ENCODE peak calls at places on chromosomes 3 and 15, in five cellular contexts. H, Q, A, D and L are unnamed samples.
A peak's percentile ranks its signal among the peaks of the same experiment; 100 is the strongest.

GRCh38 chr3:78268716-78269668 is 1229.1 kb downstream of the ROBO2 start:
- DNase-seq in H (no peak), A (no peak), D (peak; percentile 6), Q (no peak), L (no peak)

GRCh38 chr3:173552526-173552925 is 155.0 kb downstream of the NLGN1 start:
- DNase-seq in Q (no peak), A (no peak), D (peak; percentile 17), H (no peak), L (no peak)

GRCh38 chr15:48352474-48353072 is 21.3 kb downstream of the DUT start:
- DNase-seq in A (no peak), H (peak; percentile 64), D (peak; percentile 76), Q (peak; percentile 80), L (peak; percentile 14)

GRCh38 chr3:16604433-16604832 is 790 bp downstream of the DAZL start:
- DNase-seq in D (no peak), A (no peak), H (no peak), Q (no peak), L (no peak)

GRCh38 chr15:66080791-66081475 is 172.6 kb downstream of the MEGF11 start:
- DNase-seq in A (no peak), H (no peak), D (peak; percentile 86), Q (peak; percentile 66), L (no peak)

GRCh38 chr15:96585634-96586386 is 255.3 kb downstream of the NR2F2 start:
- DNase-seq in D (peak; percentile 48), H (no peak), Q (peak; percentile 46), A (no peak), L (no peak)

GRCh38 chr3:194255252-194256039 is 95.7 kb downstream of the CPN2 start:
- DNase-seq in Q (no peak), H (peak; percentile 48), D (no peak), A (no peak), L (no peak)

GRCh38 chr3:126961191-126961790 is 21.6 kb upstream of the PLXNA1 start:
- DNase-seq in H (no peak), Q (no peak), D (peak; percentile 92), A (no peak), L (peak; percentile 36)

GRCh38 chr3:149134560-149134959 is 5.1 kb downstream of the HPS3 start:
- DNase-seq in D (peak; percentile 13), A (no peak), Q (no peak), H (no peak), L (no peak)

GRCh38 chr15:80608688-80609087 is 86.4 kb upstream of the ABHD17C start:
- DNase-seq in Q (no peak), A (no peak), D (no peak), H (no peak), L (no peak)

GRCh38 chr3:151924753-151925152 is 51.3 kb downstream of the SUCNR1 start:
- DNase-seq in Q (no peak), A (no peak), D (no peak), H (no peak), L (no peak)

GRCh38 chr15:62816342-62817059 is 226.0 kb upstream of the TPM1 start:
- DNase-seq in A (no peak), H (no peak), D (no peak), Q (no peak), L (no peak)

GRCh38 chr3:130539005-130539404 is 22.0 kb downstream of the COL6A6 start:
- DNase-seq in Q (peak; percentile 75), A (no peak), D (peak; percentile 63), H (peak; percentile 39), L (no peak)

GRCh38 chr3:13009132-13009945 is 63.9 kb downstream of the IQSEC1 start:
- DNase-seq in Q (no peak), D (no peak), A (no peak), H (peak; percentile 71), L (no peak)
- H3K27ac ChIP-seq in Q (no peak overlapping the region), D (no peak overlapping the region), A (no peak overlapping the region), H (peak overlapping the region; percentile 68), L (no peak overlapping the region)

GRCh38 chr15:99708563-99708962 is 24.7 kb downstream of the LYSMD4 start:
- DNase-seq in A (no peak), H (peak; percentile 77), Q (no peak), D (peak; percentile 96), L (peak; percentile 75)

GRCh38 chr15:99711685-99712084 is 21.6 kb downstream of the LYSMD4 start:
- DNase-seq in D (no peak), H (no peak), A (no peak), Q (no peak), L (no peak)

GRCh38 chr15:99706557-99707303 is 26.5 kb downstream of the LYSMD4 start:
- DNase-seq in H (no peak), D (peak; percentile 42), A (no peak), Q (no peak), L (no peak)

GRCh38 chr15:99707481-99708270 is 25.6 kb downstream of the LYSMD4 start:
- DNase-seq in Q (no peak), H (no peak), D (peak; percentile 90), A (no peak), L (peak; percentile 26)

GRCh38 chr15:99709243-99709986 is 23.8 kb downstream of the LYSMD4 start:
- DNase-seq in Q (no peak), H (no peak), D (no peak), A (no peak), L (no peak)
- H3K27ac ChIP-seq in Q (no peak overlapping the region), H (peak overlapping the region; percentile 47), D (peak overlapping the region; percentile 74), A (peak overlapping the region; percentile 41), L (peak overlapping the region; percentile 71)

DNA sequence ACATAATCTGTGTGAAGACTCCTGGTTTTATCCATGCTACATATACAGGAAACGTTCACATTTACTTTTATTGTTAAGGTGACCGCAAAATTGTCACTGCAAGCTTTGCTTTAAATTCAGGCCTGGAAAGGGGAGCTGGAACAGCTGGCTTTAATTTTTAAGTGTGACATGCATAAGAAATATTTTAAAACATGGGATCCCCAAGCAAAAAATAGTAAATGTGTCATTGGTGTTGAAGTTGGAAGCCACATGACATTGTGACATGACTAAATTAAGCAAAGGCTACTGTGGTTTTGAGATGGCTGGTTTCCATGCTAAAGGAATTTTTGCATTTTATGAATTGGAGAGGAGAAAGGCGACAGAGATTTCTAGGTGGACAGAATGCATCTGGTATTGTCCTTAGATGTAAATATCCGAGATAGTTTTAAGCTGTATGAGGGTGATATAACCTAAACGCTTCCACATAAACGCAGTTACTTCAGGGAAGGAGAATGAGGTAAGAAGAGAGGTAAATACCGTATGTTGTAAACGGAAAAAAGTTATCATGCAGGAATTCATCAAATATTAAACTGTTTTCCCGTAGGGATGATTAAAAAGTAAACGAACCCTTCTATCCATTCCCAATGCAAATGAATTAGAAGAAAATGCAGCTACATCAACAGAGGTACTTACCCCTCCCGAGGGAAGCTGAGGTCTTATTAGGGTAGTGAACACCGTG is 927 bp upstream of the FYTTD1 start:
- DNase-seq in D (peak; percentile 81), A (no peak), H (no peak), Q (no peak), L (no peak)
- H3K27ac ChIP-seq in D (peak overlapping the region; percentile 73), A (peak overlapping the region; percentile 93), H (peak overlapping the region; percentile 98), Q (no peak overlapping the region), L (peak overlapping the region; percentile 87)

DNA sequence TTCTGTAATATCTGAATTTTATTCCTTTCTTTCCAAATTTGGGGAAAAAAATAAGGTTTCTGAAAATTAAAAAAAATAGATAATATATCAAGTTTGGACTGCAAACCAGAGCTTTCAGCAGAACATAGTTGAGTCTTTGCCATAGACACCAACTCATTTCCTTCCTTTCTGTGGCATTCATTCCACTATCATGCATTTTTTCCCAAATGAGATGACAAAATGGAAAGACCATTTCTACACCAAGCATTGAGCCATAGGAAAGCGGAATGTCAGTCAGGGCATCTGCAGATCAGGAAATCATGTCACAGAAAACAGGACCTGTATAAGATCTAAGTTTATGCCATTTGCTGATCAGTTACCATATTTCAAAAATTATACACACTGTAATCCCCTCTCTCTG is 333.3 kb upstream of the THBS1 start:
- DNase-seq in Q (no peak), A (no peak), D (peak; percentile 84), H (no peak), L (no peak)
- H3K27ac ChIP-seq in Q (no peak overlapping the region), A (no peak overlapping the region), D (peak overlapping the region; percentile 95), H (no peak overlapping the region), L (peak overlapping the region; percentile 29)

GRCh38 chr15:35929740-35930444 is 383.9 kb upstream of the DPH6 start:
- DNase-seq in Q (no peak), D (no peak), H (no peak), A (no peak), L (no peak)
- H3K27ac ChIP-seq in Q (no peak overlapping the region), D (no peak overlapping the region), H (no peak overlapping the region), A (no peak overlapping the region), L (no peak overlapping the region)

DNA sequence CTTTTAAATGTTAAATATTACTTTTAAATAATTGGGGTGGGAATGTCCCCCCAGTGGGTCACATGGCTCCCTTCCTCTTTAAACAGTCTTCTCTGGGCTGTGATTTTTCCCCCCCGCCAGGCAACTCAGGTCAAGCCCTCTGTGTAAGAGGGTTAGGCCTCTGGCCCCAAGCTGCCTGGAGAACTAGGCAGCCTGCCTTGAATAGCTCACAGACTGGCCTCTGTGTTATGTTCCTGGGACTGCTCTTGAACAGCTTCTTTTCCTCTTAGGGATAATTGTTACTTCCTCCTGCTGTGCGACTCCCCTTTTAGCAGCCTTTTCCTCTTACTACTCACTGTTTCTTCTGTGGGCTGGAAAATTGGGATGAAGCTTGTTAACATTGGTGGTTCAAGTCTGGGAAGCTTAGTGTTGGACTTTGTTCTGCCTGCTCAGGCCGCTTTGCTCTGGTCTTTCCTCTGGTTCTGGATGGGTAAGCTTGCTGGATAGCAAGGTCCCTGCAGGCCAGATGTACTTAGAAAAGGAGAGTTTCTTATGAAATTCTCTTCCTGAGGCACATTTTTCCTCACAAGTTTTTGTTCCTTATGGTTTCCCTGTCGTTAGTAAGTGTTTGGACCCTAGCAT is 2.2 kb downstream of the TEX264 start:
- DNase-seq in D (no peak), H (peak; percentile 19), A (no peak), Q (peak; percentile 39), L (no peak)
- H3K27ac ChIP-seq in D (no peak overlapping the region), H (no peak overlapping the region), A (peak overlapping the region; percentile 28), Q (no peak overlapping the region), L (peak overlapping the region; percentile 78)

DNA sequence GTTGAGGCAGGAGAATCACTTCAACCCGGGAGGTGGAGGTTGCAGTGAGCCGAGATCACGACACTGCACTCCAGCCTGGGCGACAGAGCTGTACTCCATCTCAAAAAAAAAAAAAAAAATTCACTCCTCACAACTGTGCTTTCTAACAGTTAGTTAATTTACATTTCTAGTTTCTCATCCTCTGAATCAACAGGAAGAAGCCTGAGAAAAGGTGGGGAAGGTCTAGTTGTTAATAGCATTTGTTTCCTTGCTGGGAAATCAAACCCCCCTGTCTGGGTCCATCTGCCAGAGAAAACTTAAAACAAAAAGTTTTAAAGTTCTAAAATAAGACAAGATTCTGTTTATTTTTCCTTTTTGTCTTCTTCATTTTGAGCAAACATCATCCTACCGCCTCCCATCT is 62.3 kb downstream of the TMEM39A start:
- DNase-seq in H (no peak), Q (no peak), A (no peak), D (no peak), L (no peak)
- H3K27ac ChIP-seq in H (no peak overlapping the region), Q (no peak overlapping the region), A (no peak overlapping the region), D (no peak overlapping the region), L (no peak overlapping the region)

GRCh38 chr3:128151758-128152274 is 1.5 kb upstream of the EEFSEC start:
- DNase-seq in D (no peak), H (no peak), Q (no peak), A (no peak), L (no peak)

GRCh38 chr3:128155614-128156360 is 2.5 kb downstream of the EEFSEC start:
- DNase-seq in Q (no peak), A (no peak), H (no peak), D (no peak), L (no peak)

GRCh38 chr3:128149632-128150031 is 3.6 kb upstream of the EEFSEC start:
- DNase-seq in D (no peak), A (no peak), Q (no peak), H (no peak), L (no peak)

GRCh38 chr3:128153156-128154011 is at the start of gene EEFSEC:
- DNase-seq in D (peak; percentile 89), H (peak; percentile 85), Q (peak; percentile 84), A (peak; percentile 32), L (no peak)

GRCh38 chr3:128152419-128153155 is 694 bp upstream of the EEFSEC start:
- DNase-seq in Q (no peak), D (no peak), A (no peak), H (no peak), L (no peak)
- H3K27ac ChIP-seq in Q (no peak overlapping the region), D (peak overlapping the region; percentile 71), A (peak overlapping the region; percentile 77), H (peak overlapping the region; percentile 93), L (peak overlapping the region; percentile 74)